ENCODE peak calls at places on chromosomes 1 and 21, in ten cellular contexts. G is foreskin fibroblast, Y is WERI-Rb-1, C is PC-3, S is brain microvascular endothelial cell, K is astrocyte of the cerebellum, V is fibroblast of lung, F is GM10248, J is AG09309, X is epithelial cell of esophagus. O is an unnamed sample.

GRCh38 chr1:37034301-37035013 is at the start of gene GRIK3:
- DNase-seq in G (peak; percentile 4), Y (peak; percentile 77), C (no peak), S (no peak), K (no peak), V (no peak), F (no peak), J (no peak), X (no peak), O (no peak)

GRCh38 chr21:43603230-43603626 is 56.1 kb downstream of the HSF2BP start:
- DNase-seq in G (no peak), Y (no peak), C (no peak), S (no peak), K (no peak), V (no peak), F (no peak), J (no peak), X (no peak), O (no peak)

GRCh38 chr1:154851392-154852177 is 18.5 kb downstream of the KCNN3 start:
- DNase-seq in G (no peak), Y (peak; percentile 81), C (no peak), S (peak; percentile 18), K (no peak), V (no peak), F (no peak), J (no peak), X (no peak), O (no peak)

GRCh38 chr1:67367370-67368345 is 60.0 kb downstream of the IL12RB2 start:
- DNase-seq in G (peak; percentile 53), Y (no peak), C (no peak), S (peak; percentile 43), K (no peak), V (peak; percentile 42), F (no peak), J (no peak), X (peak; percentile 39), O (no peak)

GRCh38 chr1:42177551-42177981 is 13.0 kb upstream of the GUCA2A start:
- DNase-seq in G (peak; percentile 88), Y (no peak), C (peak; percentile 62), S (peak; percentile 76), K (peak; percentile 64), V (peak; percentile 93), F (no peak), J (peak; percentile 82), X (peak; percentile 67), O (peak; percentile 48)

GRCh38 chr1:11857164-11857853 is 1.4 kb downstream of the NPPB start:
- DNase-seq in G (no peak), Y (no peak), C (no peak), S (no peak), K (no peak), V (no peak), F (no peak), J (no peak), X (no peak), O (no peak)

GRCh38 chr1:219066631-219067349 is 106.9 kb upstream of the LYPLAL1 start:
- DNase-seq in G (peak; percentile 67), Y (no peak), C (peak; percentile 88), S (peak; percentile 53), K (peak; percentile 52), V (peak; percentile 84), F (no peak), J (peak; percentile 46), X (peak; percentile 56), O (peak; percentile 52)

GRCh38 chr1:16300436-16300835 is 51.8 kb downstream of the FBXO42 start:
- DNase-seq in G (no peak), Y (no peak), C (no peak), S (no peak), K (no peak), V (no peak), F (no peak), J (no peak), X (peak; percentile 99), O (no peak)

GRCh38 chr1:220706480-220706879 is 16.3 kb downstream of the C1orf115 start:
- DNase-seq in G (peak; percentile 12), Y (no peak), C (no peak), S (no peak), K (no peak), V (no peak), F (no peak), J (no peak), X (no peak), O (no peak)

GRCh38 chr1:219143735-219144134 is 29.9 kb upstream of the LYPLAL1 start:
- DNase-seq in G (peak; percentile 67), Y (no peak), C (peak; percentile 69), S (peak; percentile 12), K (no peak), V (no peak), F (no peak), J (no peak), X (peak; percentile 27), O (no peak)

GRCh38 chr1:204709021-204709420 is 23.5 kb upstream of the LRRN2 start:
- DNase-seq in G (no peak), Y (no peak), C (no peak), S (no peak), K (no peak), V (no peak), F (no peak), J (no peak), X (no peak), O (no peak)

GRCh38 chr1:218350022-218350525 is 4.9 kb downstream of the TGFB2 start:
- DNase-seq in G (no peak), Y (no peak), C (no peak), S (no peak), K (no peak), V (no peak), F (no peak), J (no peak), X (no peak), O (no peak)

DNA sequence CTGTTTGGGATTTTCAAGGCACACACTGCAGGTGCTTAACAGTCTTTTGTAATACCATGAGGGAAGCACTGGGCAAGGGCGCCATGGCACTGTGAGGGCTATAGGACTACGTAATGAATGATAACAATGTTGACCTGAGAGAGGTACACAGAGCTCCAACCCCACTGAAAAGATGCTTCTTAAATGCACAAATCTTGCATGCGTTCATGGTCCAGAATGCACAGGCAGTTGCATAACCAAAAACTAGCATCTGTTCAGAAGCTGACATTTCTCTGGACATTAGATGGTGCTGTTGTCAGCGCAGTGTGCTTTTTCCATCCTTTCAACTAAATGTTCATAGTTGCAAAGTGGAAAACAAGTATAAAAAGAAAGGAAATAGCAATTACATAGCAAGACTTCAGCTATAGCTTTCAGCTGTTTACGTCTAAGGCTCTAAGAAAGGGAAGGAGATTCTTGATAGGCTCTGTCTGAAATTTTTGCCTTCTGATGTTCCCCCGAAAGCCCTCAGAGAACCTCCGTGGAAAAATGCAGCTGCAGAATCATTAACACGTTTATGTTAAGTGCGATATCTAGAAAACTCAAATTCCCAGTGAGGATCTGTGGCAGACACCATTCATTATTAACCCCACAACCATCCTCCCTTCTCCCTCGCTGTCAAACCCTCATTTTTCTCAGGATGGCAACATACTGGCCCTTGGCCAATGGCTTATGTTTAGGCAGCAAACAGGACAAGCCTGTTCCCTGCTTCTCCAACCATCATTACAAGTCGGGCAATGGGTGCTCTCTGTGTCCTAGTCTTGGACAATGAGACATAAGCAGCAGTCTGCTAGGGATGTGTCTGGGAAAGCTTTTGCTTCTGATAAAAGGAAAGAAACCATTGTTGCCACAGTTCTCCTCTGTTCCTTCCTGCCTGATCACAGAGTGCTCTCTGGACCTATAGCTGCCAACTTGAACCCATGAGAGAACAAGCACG is 8.2 kb upstream of the TARBP1 start:
- DNase-seq in G (peak; percentile 92), Y (peak; percentile 38), C (peak; percentile 71), S (peak; percentile 66), K (peak; percentile 55), V (peak; percentile 90), F (no peak), J (no peak), X (peak; percentile 83), O (no peak)
- TF ChIP-seq CTCF in G (peak; percentile 75), Y (peak; percentile 82), C (peak; percentile 87), S (peak; percentile 77), K (peak; percentile 74), V (peak; percentile 74), F (peak; percentile 66), J (peak; percentile 76), X (peak; percentile 82), O (peak; percentile 78)

DNA sequence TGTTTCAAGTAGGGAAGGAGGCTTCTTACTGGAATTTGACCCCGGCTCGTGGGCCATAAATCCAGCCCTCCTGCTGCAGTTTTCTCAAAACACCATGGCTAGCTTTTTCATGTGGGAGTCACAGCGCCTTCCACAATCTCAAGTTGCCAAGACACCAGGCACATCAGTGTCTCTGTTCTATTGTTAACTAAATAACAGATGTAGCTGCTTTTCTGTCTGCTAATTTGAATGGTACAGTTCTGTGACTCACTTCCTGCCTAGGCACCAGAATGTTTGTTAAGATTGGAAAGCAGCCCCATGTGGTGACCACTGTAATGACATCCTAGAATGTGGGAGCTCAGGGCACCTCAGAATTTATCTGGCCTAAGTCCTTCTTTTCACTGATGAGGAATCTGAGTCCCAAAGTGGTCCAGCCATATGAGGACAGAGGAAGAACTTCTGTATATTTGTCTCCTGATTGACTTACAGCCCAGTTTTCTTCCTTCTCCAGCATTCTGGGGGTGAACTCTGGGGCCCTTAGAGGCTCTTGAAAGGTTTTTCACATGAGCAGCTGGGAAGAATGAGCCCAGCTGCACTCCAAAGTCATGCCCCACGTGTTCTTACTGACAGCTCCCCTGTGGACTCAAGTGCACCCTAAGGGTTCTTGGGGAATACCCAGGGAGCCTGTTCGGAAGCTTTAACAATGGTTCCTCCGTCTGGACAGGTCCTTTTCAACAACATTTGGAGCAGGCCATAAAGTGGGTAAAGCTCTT is 27.5 kb downstream of the TRIM45 start:
- DNase-seq in G (peak; percentile 68), Y (no peak), C (peak; percentile 52), S (peak; percentile 80), K (peak; percentile 79), V (peak; percentile 50), F (peak; percentile 17), J (no peak), X (peak; percentile 82), O (no peak)
- TF ChIP-seq CTCF in G (peak; percentile 29), Y (no peak), C (peak; percentile 46), S (peak; percentile 66), K (peak; percentile 51), V (no peak), F (no peak), J (peak; percentile 40), X (peak; percentile 59), O (peak; percentile 48)

DNA sequence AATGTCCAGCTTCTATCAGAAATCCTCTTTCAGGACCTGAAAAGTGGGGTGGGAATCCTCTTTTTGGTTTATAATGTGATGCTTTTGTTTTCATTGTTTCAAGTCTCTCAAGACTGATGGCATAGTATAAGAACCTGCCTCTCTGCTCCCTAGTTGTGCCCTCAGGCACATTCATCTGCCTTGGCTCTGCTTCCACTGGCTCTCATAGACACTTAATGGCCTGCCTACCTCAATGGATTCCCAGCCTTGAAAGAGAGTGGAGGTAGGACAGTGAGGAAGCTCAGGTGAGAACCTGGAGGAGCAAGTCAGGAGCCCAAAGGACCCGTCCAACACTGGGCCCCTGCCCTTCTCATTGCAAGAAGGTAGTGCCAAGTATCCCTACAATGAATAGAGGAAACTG is 4.8 kb downstream of the TTLL7 start:
- DNase-seq in G (no peak), Y (no peak), C (no peak), S (no peak), K (no peak), V (no peak), F (no peak), J (no peak), X (peak; percentile 32), O (no peak)
- TF ChIP-seq CTCF in G (no peak), Y (no peak), C (no peak), S (no peak), K (no peak), V (no peak), F (no peak), J (no peak), X (no peak), O (no peak)

GRCh38 chr1:151143057-151143435 is 3.4 kb downstream of the SEMA6C start:
- DNase-seq in G (no peak), Y (no peak), C (no peak), S (no peak), K (no peak), V (no peak), F (no peak), J (no peak), X (no peak), O (no peak)
- TF ChIP-seq CTCF in G (no peak), Y (peak; percentile 33), C (no peak), S (no peak), K (no peak), V (no peak), F (no peak), J (no peak), X (no peak), O (no peak)

O was measured in epithelial cell of proximal tubule.